ENCODE peak calls at places on chromosomes 11 and 22, in eight cellular contexts. U, P, B, D, Z, K, M and L are unnamed samples.
A peak's percentile ranks its signal among the peaks of the same experiment; 100 is the strongest.

GRCh38 chr22:48756146-48757111 is 1071.2 kb downstream of the BRD1 start:
- DNase-seq in U (no peak), P (no peak), B (no peak), D (no peak), Z (peak; percentile 3), K (no peak), M (no peak), L (no peak)

GRCh38 chr22:28923826-28924732 is 40.7 kb downstream of the ZNRF3 start:
- DNase-seq in U (no peak), P (no peak), B (no peak), D (no peak), Z (no peak), K (no peak), M (no peak), L (peak; percentile 73)

GRCh38 chr11:507727-508515 is 879 bp upstream of the RNH1 start:
- DNase-seq in U (no peak), P (no peak), B (no peak), D (no peak), Z (no peak), K (no peak), M (no peak), L (no peak)

GRCh38 chr22:23071163-23072034 is 1.1 kb downstream of the GNAZ start:
- DNase-seq in U (no peak), P (no peak), B (no peak), D (no peak), Z (no peak), K (no peak), M (no peak), L (no peak)

GRCh38 chr22:32917577-32918375 is 116.3 kb downstream of the TIMP3 start:
- DNase-seq in U (no peak), P (no peak), B (no peak), D (no peak), Z (no peak), K (no peak), M (no peak), L (no peak)

GRCh38 chr11:112354364-112354763 is 93.7 kb upstream of the PLET1 start:
- DNase-seq in U (no peak), P (no peak), B (no peak), D (no peak), Z (no peak), K (no peak), M (no peak), L (no peak)

GRCh38 chr11:6682936-6683861 is at the start of gene MRPL17:
- DNase-seq in U (peak; percentile 92), P (peak; percentile 99), B (peak; percentile 99), D (peak; percentile 97), Z (peak; percentile 98), K (peak; percentile 98), M (peak; percentile 98), L (peak; percentile 99)

GRCh38 chr11:100625041-100625440 is 62.0 kb upstream of the ARHGAP42 start:
- DNase-seq in U (no peak), P (no peak), B (no peak), D (no peak), Z (no peak), K (peak; percentile 75), M (no peak), L (no peak)

GRCh38 chr11:72338741-72339140 is 94.8 kb upstream of the PHOX2A start:
- DNase-seq in U (no peak), P (no peak), B (no peak), D (no peak), Z (no peak), K (peak; percentile 35), M (no peak), L (no peak)

GRCh38 chr11:66840317-66841091 is 2.7 kb upstream of the RCE1 start:
- DNase-seq in U (no peak), P (no peak), B (no peak), D (no peak), Z (no peak), K (no peak), M (no peak), L (no peak)

GRCh38 chr11:19605500-19606371 is 106.9 kb upstream of the NAV2 start:
- DNase-seq in U (no peak), P (no peak), B (no peak), D (no peak), Z (no peak), K (no peak), M (peak; percentile 40), L (no peak)

GRCh38 chr11:8681837-8682218 is 637 bp downstream of the TRIM66 start:
- DNase-seq in U (no peak), P (no peak), B (no peak), D (no peak), Z (no peak), K (no peak), M (no peak), L (no peak)

GRCh38 chr11:130211781-130212401 is 52.3 kb downstream of the ST14 start:
- DNase-seq in U (no peak), P (no peak), B (no peak), D (no peak), Z (peak; percentile 9), K (no peak), M (no peak), L (no peak)

GRCh38 chr11:119147604-119148333 is 1.1 kb upstream of the ABCG4 start:
- DNase-seq in U (no peak), P (no peak), B (no peak), D (no peak), Z (no peak), K (no peak), M (no peak), L (no peak)

GRCh38 chr22:20464096-20464614 is 26.5 kb upstream of the SCARF2 start:
- DNase-seq in U (no peak), P (no peak), B (peak; percentile 55), D (no peak), Z (no peak), K (no peak), M (no peak), L (no peak)

GRCh38 chr11:67355023-67355793 is 1.9 kb upstream of the POLD4 start:
- DNase-seq in U (no peak), P (no peak), B (no peak), D (no peak), Z (no peak), K (no peak), M (no peak), L (peak; percentile 46)

GRCh38 chr11:17571431-17572358 is 24.6 kb downstream of the OTOG start:
- DNase-seq in U (no peak), P (no peak), B (no peak), D (no peak), Z (no peak), K (no peak), M (no peak), L (no peak)

GRCh38 chr11:49424136-49424535 is 215.7 kb upstream of the FOLH1 start:
- DNase-seq in U (no peak), P (no peak), B (no peak), D (no peak), Z (no peak), K (no peak), M (no peak), L (no peak)

GRCh38 chr22:27247691-27248434 is 553.7 kb downstream of the MN1 start:
- DNase-seq in U (no peak), P (no peak), B (no peak), D (no peak), Z (no peak), K (peak; percentile 57), M (no peak), L (no peak)